ENCODE peak calls at places on chromosome 6, in five cellular contexts. One of them, this sample, is unnamed.

GRCh38 chr6:28776269-28777146 is 147.3 kb downstream of the TRIM27 start:
- DNase-seq in ACHN: no peak
- DNase-seq in stimulated activated CD8-positive, alpha-beta memory T cell treated with anti-CD3 and anti-CD28 coated beads, Interleukin-4, amount 100 ng/mL, for 4 hours: no peak
- DNase-seq in heart left ventricle: no peak
- DNase-seq in activated T-helper 1 cell treated with Interleukin-2 at 50 U/mL for 16 hours: no peak
- DNase-seq in this sample: no peak

GRCh38 chr6:42372699-42373098 is 79.0 kb downstream of the TRERF1 start:
- DNase-seq in ACHN: no peak
- DNase-seq in stimulated activated CD8-positive, alpha-beta memory T cell treated with anti-CD3 and anti-CD28 coated beads, Interleukin-4, amount 100 ng/mL, for 4 hours: no peak
- DNase-seq in heart left ventricle: no peak
- DNase-seq in activated T-helper 1 cell treated with Interleukin-2 at 50 U/mL for 16 hours: no peak
- DNase-seq in this sample: no peak

GRCh38 chr6:121285041-121285440 is 49.2 kb downstream of the TBC1D32 start:
- DNase-seq in ACHN: no peak
- DNase-seq in stimulated activated CD8-positive, alpha-beta memory T cell treated with anti-CD3 and anti-CD28 coated beads, Interleukin-4, amount 100 ng/mL, for 4 hours: no peak
- DNase-seq in heart left ventricle: no peak
- DNase-seq in activated T-helper 1 cell treated with Interleukin-2 at 50 U/mL for 16 hours: no peak
- DNase-seq in this sample: no peak

GRCh38 chr6:94751641-94752329 is 825.5 kb upstream of the MANEA start:
- DNase-seq in ACHN: no peak
- DNase-seq in stimulated activated CD8-positive, alpha-beta memory T cell treated with anti-CD3 and anti-CD28 coated beads, Interleukin-4, amount 100 ng/mL, for 4 hours: no peak
- DNase-seq in heart left ventricle: no peak
- DNase-seq in activated T-helper 1 cell treated with Interleukin-2 at 50 U/mL for 16 hours: no peak
- DNase-seq in this sample: no peak

GRCh38 chr6:105780146-105780860 is 305.8 kb upstream of the PRDM1 start:
- DNase-seq in ACHN: no peak
- DNase-seq in stimulated activated CD8-positive, alpha-beta memory T cell treated with anti-CD3 and anti-CD28 coated beads, Interleukin-4, amount 100 ng/mL, for 4 hours: no peak
- DNase-seq in heart left ventricle: no peak
- DNase-seq in activated T-helper 1 cell treated with Interleukin-2 at 50 U/mL for 16 hours: no peak
- DNase-seq in this sample: no peak

GRCh38 chr6:21109421-21110178 is 484.0 kb upstream of the SOX4 start:
- DNase-seq in ACHN: peak
- DNase-seq in stimulated activated CD8-positive, alpha-beta memory T cell treated with anti-CD3 and anti-CD28 coated beads, Interleukin-4, amount 100 ng/mL, for 4 hours: no peak
- DNase-seq in heart left ventricle: no peak
- DNase-seq in activated T-helper 1 cell treated with Interleukin-2 at 50 U/mL for 16 hours: no peak
- DNase-seq in this sample: no peak

GRCh38 chr6:46794068-46794467 is 879 bp downstream of the MEP1A start:
- DNase-seq in ACHN: no peak
- DNase-seq in stimulated activated CD8-positive, alpha-beta memory T cell treated with anti-CD3 and anti-CD28 coated beads, Interleukin-4, amount 100 ng/mL, for 4 hours: no peak
- DNase-seq in heart left ventricle: no peak
- DNase-seq in activated T-helper 1 cell treated with Interleukin-2 at 50 U/mL for 16 hours: no peak
- DNase-seq in this sample: no peak

GRCh38 chr6:75379536-75379935 is 94.9 kb upstream of the TMEM30A start:
- DNase-seq in ACHN: no peak
- DNase-seq in stimulated activated CD8-positive, alpha-beta memory T cell treated with anti-CD3 and anti-CD28 coated beads, Interleukin-4, amount 100 ng/mL, for 4 hours: no peak
- DNase-seq in heart left ventricle: no peak
- DNase-seq in activated T-helper 1 cell treated with Interleukin-2 at 50 U/mL for 16 hours: no peak
- DNase-seq in this sample: no peak

GRCh38 chr6:21625642-21626041 is 32.1 kb downstream of the SOX4 start:
- DNase-seq in ACHN: no peak
- DNase-seq in stimulated activated CD8-positive, alpha-beta memory T cell treated with anti-CD3 and anti-CD28 coated beads, Interleukin-4, amount 100 ng/mL, for 4 hours: no peak
- DNase-seq in heart left ventricle: no peak
- DNase-seq in activated T-helper 1 cell treated with Interleukin-2 at 50 U/mL for 16 hours: no peak
- DNase-seq in this sample: no peak

GRCh38 chr6:124434416-124434815 is 527.8 kb upstream of the RNF217 start:
- DNase-seq in ACHN: no peak
- DNase-seq in stimulated activated CD8-positive, alpha-beta memory T cell treated with anti-CD3 and anti-CD28 coated beads, Interleukin-4, amount 100 ng/mL, for 4 hours: no peak
- DNase-seq in heart left ventricle: no peak
- DNase-seq in activated T-helper 1 cell treated with Interleukin-2 at 50 U/mL for 16 hours: no peak
- DNase-seq in this sample: no peak

GRCh38 chr6:33206864-33207568 is 1.3 kb upstream of the RING1 start:
- DNase-seq in ACHN: no peak
- DNase-seq in stimulated activated CD8-positive, alpha-beta memory T cell treated with anti-CD3 and anti-CD28 coated beads, Interleukin-4, amount 100 ng/mL, for 4 hours: no peak
- DNase-seq in heart left ventricle: no peak
- DNase-seq in activated T-helper 1 cell treated with Interleukin-2 at 50 U/mL for 16 hours: no peak
- DNase-seq in this sample: no peak

GRCh38 chr6:9292975-9293374 is 857.6 kb upstream of the SLC35B3 start:
- DNase-seq in ACHN: no peak
- DNase-seq in stimulated activated CD8-positive, alpha-beta memory T cell treated with anti-CD3 and anti-CD28 coated beads, Interleukin-4, amount 100 ng/mL, for 4 hours: no peak
- DNase-seq in heart left ventricle: no peak
- DNase-seq in activated T-helper 1 cell treated with Interleukin-2 at 50 U/mL for 16 hours: no peak
- DNase-seq in this sample: no peak

GRCh38 chr6:6942826-6943225 is 164.9 kb upstream of the RREB1 start:
- DNase-seq in ACHN: no peak
- DNase-seq in stimulated activated CD8-positive, alpha-beta memory T cell treated with anti-CD3 and anti-CD28 coated beads, Interleukin-4, amount 100 ng/mL, for 4 hours: no peak
- DNase-seq in heart left ventricle: peak
- DNase-seq in activated T-helper 1 cell treated with Interleukin-2 at 50 U/mL for 16 hours: no peak
- DNase-seq in this sample: no peak

GRCh38 chr6:165662671-165663282 is at the start of gene PDE10A:
- DNase-seq in ACHN: peak
- DNase-seq in stimulated activated CD8-positive, alpha-beta memory T cell treated with anti-CD3 and anti-CD28 coated beads, Interleukin-4, amount 100 ng/mL, for 4 hours: no peak
- DNase-seq in heart left ventricle: peak
- DNase-seq in activated T-helper 1 cell treated with Interleukin-2 at 50 U/mL for 16 hours: no peak
- DNase-seq in this sample: no peak

GRCh38 chr6:105786890-105787655 is 299.1 kb upstream of the PRDM1 start:
- DNase-seq in ACHN: no peak
- DNase-seq in stimulated activated CD8-positive, alpha-beta memory T cell treated with anti-CD3 and anti-CD28 coated beads, Interleukin-4, amount 100 ng/mL, for 4 hours: no peak
- DNase-seq in heart left ventricle: no peak
- DNase-seq in activated T-helper 1 cell treated with Interleukin-2 at 50 U/mL for 16 hours: no peak
- DNase-seq in this sample: no peak

GRCh38 chr6:158599635-158600034 is 39.7 kb downstream of the TMEM181 start:
- DNase-seq in ACHN: no peak
- DNase-seq in stimulated activated CD8-positive, alpha-beta memory T cell treated with anti-CD3 and anti-CD28 coated beads, Interleukin-4, amount 100 ng/mL, for 4 hours: no peak
- DNase-seq in heart left ventricle: no peak
- DNase-seq in activated T-helper 1 cell treated with Interleukin-2 at 50 U/mL for 16 hours: no peak
- DNase-seq in this sample: no peak

GRCh38 chr6:135481786-135482369 is 15.7 kb downstream of the AHI1 start:
- DNase-seq in ACHN: peak
- DNase-seq in stimulated activated CD8-positive, alpha-beta memory T cell treated with anti-CD3 and anti-CD28 coated beads, Interleukin-4, amount 100 ng/mL, for 4 hours: no peak
- DNase-seq in heart left ventricle: no peak
- DNase-seq in activated T-helper 1 cell treated with Interleukin-2 at 50 U/mL for 16 hours: no peak
- DNase-seq in this sample: no peak

GRCh38 chr6:37994238-37994637 is 174.7 kb downstream of the ZFAND3 start:
- DNase-seq in ACHN: no peak
- DNase-seq in stimulated activated CD8-positive, alpha-beta memory T cell treated with anti-CD3 and anti-CD28 coated beads, Interleukin-4, amount 100 ng/mL, for 4 hours: no peak
- DNase-seq in heart left ventricle: no peak
- DNase-seq in activated T-helper 1 cell treated with Interleukin-2 at 50 U/mL for 16 hours: no peak
- DNase-seq in this sample: no peak

GRCh38 chr6:168034537-168034936 is 37.1 kb downstream of the KIF25 start:
- DNase-seq in ACHN: no peak
- DNase-seq in stimulated activated CD8-positive, alpha-beta memory T cell treated with anti-CD3 and anti-CD28 coated beads, Interleukin-4, amount 100 ng/mL, for 4 hours: no peak
- DNase-seq in heart left ventricle: peak
- DNase-seq in activated T-helper 1 cell treated with Interleukin-2 at 50 U/mL for 16 hours: no peak
- DNase-seq in this sample: no peak

GRCh38 chr6:30508890-30509736 is 19.8 kb downstream of the HLA-E start:
- DNase-seq in ACHN: no peak
- DNase-seq in stimulated activated CD8-positive, alpha-beta memory T cell treated with anti-CD3 and anti-CD28 coated beads, Interleukin-4, amount 100 ng/mL, for 4 hours: no peak
- DNase-seq in heart left ventricle: no peak
- DNase-seq in activated T-helper 1 cell treated with Interleukin-2 at 50 U/mL for 16 hours: no peak
- DNase-seq in this sample: peak

GRCh38 chr6:36759177-36759757 is 61.6 kb downstream of the RAB44 start:
- DNase-seq in ACHN: peak
- DNase-seq in stimulated activated CD8-positive, alpha-beta memory T cell treated with anti-CD3 and anti-CD28 coated beads, Interleukin-4, amount 100 ng/mL, for 4 hours: peak
- DNase-seq in heart left ventricle: peak
- DNase-seq in activated T-helper 1 cell treated with Interleukin-2 at 50 U/mL for 16 hours: peak
- DNase-seq in this sample: peak

This sample was measured in naive B cell.